ENCODE peak calls at places on chromosomes 7 and 10, in four cellular contexts. One of them, this sample, is unnamed.

GRCh38 chr7:2873146-2873545 is 29.0 kb upstream of the GNA12 start:
- DNase-seq in OCI-LY7: no peak
- DNase-seq in IMR-90: no peak
- DNase-seq in esophagus squamous epithelium: no peak
- DNase-seq in this sample: no peak

GRCh38 chr10:126904493-126904806 is 778 bp upstream of the DOCK1 start:
- DNase-seq in OCI-LY7: no peak
- DNase-seq in IMR-90: no peak
- DNase-seq in esophagus squamous epithelium: no peak
- DNase-seq in this sample: no peak

GRCh38 chr10:131567279-131568162 is 256.0 kb upstream of the TCERG1L start:
- DNase-seq in OCI-LY7: no peak
- DNase-seq in IMR-90: no peak
- DNase-seq in esophagus squamous epithelium: no peak
- DNase-seq in this sample: no peak

GRCh38 chr10:34655286-34656170 is 159.6 kb downstream of the PARD3 start:
- DNase-seq in OCI-LY7: peak; percentile 59
- DNase-seq in IMR-90: peak; percentile 75
- DNase-seq in esophagus squamous epithelium: no peak
- DNase-seq in this sample: no peak

GRCh38 chr10:121734517-121735137 is 136.4 kb upstream of the FGFR2 start:
- DNase-seq in OCI-LY7: peak; percentile 36
- DNase-seq in IMR-90: no peak
- DNase-seq in esophagus squamous epithelium: no peak
- DNase-seq in this sample: no peak

GRCh38 chr7:30778246-30779025 is 7.2 kb downstream of the MINDY4 start:
- DNase-seq in OCI-LY7: no peak
- DNase-seq in IMR-90: peak; percentile 52
- DNase-seq in esophagus squamous epithelium: no peak
- DNase-seq in this sample: no peak

GRCh38 chr7:101201695-101202602 is 1.1 kb upstream of the MOGAT3 start:
- DNase-seq in OCI-LY7: no peak
- DNase-seq in IMR-90: no peak
- DNase-seq in esophagus squamous epithelium: no peak
- DNase-seq in this sample: no peak

GRCh38 chr7:98051118-98051744 is 55.4 kb upstream of the LMTK2 start:
- DNase-seq in OCI-LY7: peak; percentile 59
- DNase-seq in IMR-90: no peak
- DNase-seq in esophagus squamous epithelium: no peak
- DNase-seq in this sample: peak; percentile 13

GRCh38 chr7:108178393-108178792 is 48.2 kb upstream of the LAMB4 start:
- DNase-seq in OCI-LY7: no peak
- DNase-seq in IMR-90: no peak
- DNase-seq in esophagus squamous epithelium: no peak
- DNase-seq in this sample: no peak

GRCh38 chr7:139620676-139621344 is 97.3 kb downstream of the CLEC2L start:
- DNase-seq in OCI-LY7: peak; percentile 41
- DNase-seq in IMR-90: peak; percentile 21
- DNase-seq in esophagus squamous epithelium: no peak
- DNase-seq in this sample: peak; percentile 47

GRCh38 chr7:44508328-44508990 is 18.0 kb upstream of the NUDCD3 start:
- DNase-seq in OCI-LY7: peak; percentile 5
- DNase-seq in IMR-90: no peak
- DNase-seq in esophagus squamous epithelium: no peak
- DNase-seq in this sample: no peak

GRCh38 chr10:47278720-47279119 is 21.3 kb upstream of the GDF10 start:
- DNase-seq in OCI-LY7: no peak
- DNase-seq in IMR-90: no peak
- DNase-seq in esophagus squamous epithelium: no peak
- DNase-seq in this sample: no peak

GRCh38 chr10:110903280-110904278 is 15.4 kb downstream of the BBIP1 start:
- DNase-seq in OCI-LY7: no peak
- DNase-seq in IMR-90: peak; percentile 26
- DNase-seq in esophagus squamous epithelium: no peak
- DNase-seq in this sample: no peak

GRCh38 chr7:143305423-143306070 is 10.4 kb upstream of the CLCN1 start:
- DNase-seq in OCI-LY7: peak; percentile 47
- DNase-seq in IMR-90: peak; percentile 37
- DNase-seq in esophagus squamous epithelium: no peak
- DNase-seq in this sample: peak; percentile 52

GRCh38 chr10:96851281-96851680 is 19.2 kb downstream of the LCOR start:
- DNase-seq in OCI-LY7: no peak
- DNase-seq in IMR-90: no peak
- DNase-seq in esophagus squamous epithelium: no peak
- DNase-seq in this sample: no peak

GRCh38 chr10:60148266-60148840 is 241.3 kb downstream of the ANK3 start:
- DNase-seq in OCI-LY7: no peak
- DNase-seq in IMR-90: peak; percentile 84
- DNase-seq in esophagus squamous epithelium: no peak
- DNase-seq in this sample: no peak

GRCh38 chr10:80324086-80324485 is 32.5 kb downstream of the DYDC1 start:
- DNase-seq in OCI-LY7: no peak
- DNase-seq in IMR-90: peak; percentile 16
- DNase-seq in esophagus squamous epithelium: no peak
- DNase-seq in this sample: no peak

GRCh38 chr10:117441812-117442443 is 66.7 kb upstream of the PDZD8 start:
- DNase-seq in OCI-LY7: peak; percentile 2
- DNase-seq in IMR-90: no peak
- DNase-seq in esophagus squamous epithelium: no peak
- DNase-seq in this sample: no peak

GRCh38 chr7:28217161-28217560 is 36.6 kb upstream of the JAZF1 start:
- DNase-seq in OCI-LY7: no peak
- DNase-seq in IMR-90: no peak
- DNase-seq in esophagus squamous epithelium: no peak
- DNase-seq in this sample: no peak

GRCh38 chr10:27914888-27915287 is 84.0 kb downstream of the ODAD2 start:
- DNase-seq in OCI-LY7: no peak
- DNase-seq in IMR-90: no peak
- DNase-seq in esophagus squamous epithelium: no peak
- DNase-seq in this sample: no peak

GRCh38 chr10:99013885-99014284 is 221.8 kb downstream of the HPSE2 start:
- DNase-seq in OCI-LY7: no peak
- DNase-seq in IMR-90: no peak
- DNase-seq in esophagus squamous epithelium: no peak
- DNase-seq in this sample: no peak

GRCh38 chr7:70481717-70482116 is 650.2 kb upstream of the GALNT17 start:
- DNase-seq in OCI-LY7: no peak
- DNase-seq in IMR-90: no peak
- DNase-seq in esophagus squamous epithelium: no peak
- DNase-seq in this sample: no peak

GRCh38 chr7:2843191-2843685 is 870 bp downstream of the GNA12 start:
- DNase-seq in OCI-LY7: no peak
- DNase-seq in IMR-90: no peak
- DNase-seq in esophagus squamous epithelium: no peak
- DNase-seq in this sample: no peak

GRCh38 chr10:22230331-22230833 is 12.6 kb upstream of the EBLN1 start:
- DNase-seq in OCI-LY7: peak; percentile 75
- DNase-seq in IMR-90: peak; percentile 29
- DNase-seq in esophagus squamous epithelium: no peak
- DNase-seq in this sample: no peak

GRCh38 chr7:74362262-74362661 is 73.1 kb downstream of the CLIP2 start:
- DNase-seq in OCI-LY7: no peak
- DNase-seq in IMR-90: no peak
- DNase-seq in esophagus squamous epithelium: no peak
- DNase-seq in this sample: no peak

GRCh38 chr10:67171970-67172369 is 246.1 kb downstream of the LRRTM3 start:
- DNase-seq in OCI-LY7: no peak
- DNase-seq in IMR-90: no peak
- DNase-seq in esophagus squamous epithelium: no peak
- DNase-seq in this sample: no peak

GRCh38 chr7:140225562-140226249 is 48.9 kb upstream of the KDM7A start:
- DNase-seq in OCI-LY7: no peak
- DNase-seq in IMR-90: no peak
- DNase-seq in esophagus squamous epithelium: no peak
- DNase-seq in this sample: no peak

GRCh38 chr10:70441161-70441876 is at the start of gene NODAL:
- DNase-seq in OCI-LY7: no peak
- DNase-seq in IMR-90: no peak
- DNase-seq in esophagus squamous epithelium: no peak
- DNase-seq in this sample: no peak

GRCh38 chr10:43683451-43684197 is 34.9 kb upstream of the ZNF32 start:
- DNase-seq in OCI-LY7: peak; percentile 39
- DNase-seq in IMR-90: peak; percentile 12
- DNase-seq in esophagus squamous epithelium: no peak
- DNase-seq in this sample: no peak

GRCh38 chr10:114749014-114749413 is 72.6 kb upstream of the FHIP2A start:
- DNase-seq in OCI-LY7: no peak
- DNase-seq in IMR-90: no peak
- DNase-seq in esophagus squamous epithelium: no peak
- DNase-seq in this sample: no peak

GRCh38 chr7:101903505-101903849 is 86.1 kb downstream of the CUX1 start:
- DNase-seq in OCI-LY7: no peak
- DNase-seq in IMR-90: no peak
- DNase-seq in esophagus squamous epithelium: no peak
- DNase-seq in this sample: no peak

GRCh38 chr7:93632371-93632770 is 57.8 kb upstream of the CALCR start:
- DNase-seq in OCI-LY7: no peak
- DNase-seq in IMR-90: no peak
- DNase-seq in esophagus squamous epithelium: no peak
- DNase-seq in this sample: no peak

GRCh38 chr10:110852897-110853296 is 18.8 kb upstream of the PDCD4 start:
- DNase-seq in OCI-LY7: no peak
- DNase-seq in IMR-90: no peak
- DNase-seq in esophagus squamous epithelium: no peak
- DNase-seq in this sample: no peak

GRCh38 chr10:34581871-34582532 is 233.1 kb downstream of the PARD3 start:
- DNase-seq in OCI-LY7: no peak
- DNase-seq in IMR-90: peak; percentile 56
- DNase-seq in esophagus squamous epithelium: no peak
- DNase-seq in this sample: no peak

GRCh38 chr10:66940950-66941349 is 15.1 kb downstream of the LRRTM3 start:
- DNase-seq in OCI-LY7: no peak
- DNase-seq in IMR-90: no peak
- DNase-seq in esophagus squamous epithelium: no peak
- DNase-seq in this sample: no peak

GRCh38 chr10:49600781-49601400 is 9.2 kb upstream of the SLC18A3 start:
- DNase-seq in OCI-LY7: no peak
- DNase-seq in IMR-90: no peak
- DNase-seq in esophagus squamous epithelium: no peak
- DNase-seq in this sample: no peak

GRCh38 chr7:23161502-23161901 is 20.3 kb upstream of the NUP42 start:
- DNase-seq in OCI-LY7: no peak
- DNase-seq in IMR-90: no peak
- DNase-seq in esophagus squamous epithelium: no peak
- DNase-seq in this sample: no peak

GRCh38 chr10:121244791-121245190 is 353.5 kb downstream of the FGFR2 start:
- DNase-seq in OCI-LY7: no peak
- DNase-seq in IMR-90: no peak
- DNase-seq in esophagus squamous epithelium: no peak
- DNase-seq in this sample: no peak

GRCh38 chr10:117442944-117443676 is 67.9 kb upstream of the PDZD8 start:
- DNase-seq in OCI-LY7: peak; percentile 36
- DNase-seq in IMR-90: peak; percentile 32
- DNase-seq in esophagus squamous epithelium: no peak
- DNase-seq in this sample: peak; percentile 26

GRCh38 chr7:75993689-75994387 is 557 bp downstream of the TMEM120A start:
- DNase-seq in OCI-LY7: no peak
- DNase-seq in IMR-90: peak; percentile 38
- DNase-seq in esophagus squamous epithelium: no peak
- DNase-seq in this sample: peak; percentile 24

DNA sequence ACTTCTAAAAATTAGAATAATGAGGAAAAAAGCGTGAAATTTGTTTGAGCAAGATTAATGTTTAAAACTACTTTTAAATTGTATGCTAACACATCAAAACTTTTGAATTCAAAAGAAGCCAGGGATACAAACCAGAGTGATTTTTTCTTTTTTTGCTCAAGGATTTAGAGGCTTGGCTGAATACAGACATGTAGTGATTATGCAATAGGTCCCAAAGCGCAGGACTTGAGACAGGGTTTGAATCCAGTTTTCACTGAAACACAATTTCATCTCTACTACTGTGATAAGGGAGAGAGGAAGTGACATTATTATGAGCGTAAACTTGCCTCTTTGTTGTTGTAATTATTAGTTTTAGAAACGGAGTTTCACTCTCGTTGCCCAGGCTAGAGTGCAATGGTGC is 207.3 kb downstream of the ZNF33B start:
- DNase-seq in OCI-LY7: no peak
- DNase-seq in IMR-90: no peak
- DNase-seq in esophagus squamous epithelium: no peak
- DNase-seq in this sample: no peak
- H3K9me3 ChIP-seq in OCI-LY7: no peaks in the 10 kb centered on the region
- H3K9me3 ChIP-seq in IMR-90: no peaks in the 10 kb centered on the region
- H3K9me3 ChIP-seq in esophagus squamous epithelium: no peaks in the 10 kb centered on the region
- H3K9me3 ChIP-seq in this sample: no peaks in the 10 kb centered on the region

GRCh38 chr10:16965242-16965620 is 148.0 kb upstream of the RSU1 start:
- DNase-seq in OCI-LY7: no peak
- DNase-seq in IMR-90: no peak
- DNase-seq in esophagus squamous epithelium: no peak
- DNase-seq in this sample: no peak
- H3K9me3 ChIP-seq in OCI-LY7: no peaks in the 10 kb centered on the region
- H3K9me3 ChIP-seq in IMR-90: no peaks in the 10 kb centered on the region
- H3K9me3 ChIP-seq in esophagus squamous epithelium: no peaks in the 10 kb centered on the region
- H3K9me3 ChIP-seq in this sample: no peaks in the 10 kb centered on the region

DNA sequence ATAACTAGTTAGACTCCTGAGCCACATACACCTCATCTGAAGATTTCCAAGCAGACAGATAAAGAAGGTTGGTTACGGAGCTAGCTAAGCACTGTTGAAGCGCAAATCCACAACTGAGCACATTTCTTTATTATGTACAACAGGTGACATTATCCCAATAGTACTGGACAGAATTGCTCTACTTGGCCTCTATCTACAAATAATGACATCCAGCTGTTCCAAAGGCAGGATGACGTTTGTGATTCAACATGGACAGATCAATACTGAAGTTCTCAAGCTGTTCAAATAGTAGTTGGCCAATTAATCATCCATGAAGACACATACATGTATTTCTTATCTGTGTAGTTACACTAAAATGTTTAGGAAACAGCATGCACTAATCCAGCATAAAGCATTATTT is 101.0 kb downstream of the UBE2H start:
- DNase-seq in OCI-LY7: no peak
- DNase-seq in IMR-90: no peak
- DNase-seq in esophagus squamous epithelium: no peak
- DNase-seq in this sample: no peak
- H3K9me3 ChIP-seq in OCI-LY7: no peaks in the 10 kb centered on the region
- H3K9me3 ChIP-seq in IMR-90: no peaks in the 10 kb centered on the region
- H3K9me3 ChIP-seq in esophagus squamous epithelium: no peaks in the 10 kb centered on the region
- H3K9me3 ChIP-seq in this sample: no peaks in the 10 kb centered on the region

GRCh38 chr10:112057072-112057471 is 126.5 kb downstream of the GPAM start:
- DNase-seq in OCI-LY7: no peak
- DNase-seq in IMR-90: no peak
- DNase-seq in esophagus squamous epithelium: no peak
- DNase-seq in this sample: no peak
- H3K9me3 ChIP-seq in OCI-LY7: no peaks in the 10 kb centered on the region
- H3K9me3 ChIP-seq in IMR-90: peaks cover 9% of the 10 kb centered on the region
- H3K9me3 ChIP-seq in esophagus squamous epithelium: no peaks in the 10 kb centered on the region
- H3K9me3 ChIP-seq in this sample: no peaks in the 10 kb centered on the region